ENCODE peak calls at places on chromosomes 4 and X, in nine cellular contexts. One of them, this sample, is unnamed.

GRCh38 chrX:550514-550913 is 80.1 kb upstream of the SHOX start:
- DNase-seq in HL-60: no peak
- DNase-seq in Panc1: no peak
- DNase-seq in GM12878: no peak
- DNase-seq in HCT116: no peak
- DNase-seq in SK-N-SH: no peak
- DNase-seq in HepG2: no peak
- DNase-seq in GM23338: no peak
- DNase-seq in K562: no peak
- DNase-seq in this sample: no peak

GRCh38 chr4:83320548-83320947 is 14.1 kb downstream of the HPSE start:
- DNase-seq in HL-60: peak; percentile 89
- DNase-seq in Panc1: no peak
- DNase-seq in GM12878: no peak
- DNase-seq in HCT116: no peak
- DNase-seq in SK-N-SH: no peak
- DNase-seq in HepG2: no peak
- DNase-seq in GM23338: no peak
- DNase-seq in K562: no peak
- DNase-seq in this sample: no peak

GRCh38 chr4:5710065-5710961 is 688 bp upstream of the EVC start:
- DNase-seq in HL-60: no peak
- DNase-seq in Panc1: no peak
- DNase-seq in GM12878: no peak
- DNase-seq in HCT116: no peak
- DNase-seq in SK-N-SH: peak; percentile 75
- DNase-seq in HepG2: peak; percentile 20
- DNase-seq in GM23338: peak; percentile 59
- DNase-seq in K562: no peak
- DNase-seq in this sample: peak; percentile 33

GRCh38 chr4:122577808-122578781 is 42.8 kb downstream of the IL21 start:
- DNase-seq in HL-60: peak; percentile 79
- DNase-seq in Panc1: no peak
- DNase-seq in GM12878: no peak
- DNase-seq in HCT116: peak; percentile 48
- DNase-seq in SK-N-SH: peak; percentile 50
- DNase-seq in HepG2: peak; percentile 41
- DNase-seq in GM23338: peak; percentile 76
- DNase-seq in K562: peak; percentile 63
- DNase-seq in this sample: peak; percentile 50

GRCh38 chr4:184596617-184597185 is 52.5 kb downstream of the CASP3 start:
- DNase-seq in HL-60: no peak
- DNase-seq in Panc1: no peak
- DNase-seq in GM12878: no peak
- DNase-seq in HCT116: no peak
- DNase-seq in SK-N-SH: no peak
- DNase-seq in HepG2: peak; percentile 58
- DNase-seq in GM23338: no peak
- DNase-seq in K562: peak; percentile 28
- DNase-seq in this sample: no peak

GRCh38 chrX:133297284-133297683 is 79.1 kb upstream of the TFDP3 start:
- DNase-seq in HL-60: no peak
- DNase-seq in Panc1: no peak
- DNase-seq in GM12878: no peak
- DNase-seq in HCT116: no peak
- DNase-seq in SK-N-SH: no peak
- DNase-seq in HepG2: no peak
- DNase-seq in GM23338: no peak
- DNase-seq in K562: no peak
- DNase-seq in this sample: no peak

GRCh38 chrX:25858273-25858880 is 279.8 kb upstream of the MAGEB18 start:
- DNase-seq in HL-60: no peak
- DNase-seq in Panc1: no peak
- DNase-seq in GM12878: no peak
- DNase-seq in HCT116: no peak
- DNase-seq in SK-N-SH: no peak
- DNase-seq in HepG2: no peak
- DNase-seq in GM23338: no peak
- DNase-seq in K562: no peak
- DNase-seq in this sample: no peak

GRCh38 chr4:4981427-4981826 is 37.8 kb downstream of the CYTL1 start:
- DNase-seq in HL-60: no peak
- DNase-seq in Panc1: no peak
- DNase-seq in GM12878: no peak
- DNase-seq in HCT116: no peak
- DNase-seq in SK-N-SH: no peak
- DNase-seq in HepG2: no peak
- DNase-seq in GM23338: no peak
- DNase-seq in K562: no peak
- DNase-seq in this sample: no peak

GRCh38 chrX:101759000-101759399 is 99.3 kb upstream of the ARMCX2 start:
- DNase-seq in HL-60: peak; percentile 7
- DNase-seq in Panc1: no peak
- DNase-seq in GM12878: no peak
- DNase-seq in HCT116: peak; percentile 24
- DNase-seq in SK-N-SH: peak; percentile 27
- DNase-seq in HepG2: peak; percentile 2
- DNase-seq in GM23338: peak; percentile 83
- DNase-seq in K562: peak; percentile 5
- DNase-seq in this sample: peak; percentile 1

GRCh38 chrX:43953218-43953617 is 20.0 kb downstream of the NDP start:
- DNase-seq in HL-60: no peak
- DNase-seq in Panc1: no peak
- DNase-seq in GM12878: no peak
- DNase-seq in HCT116: no peak
- DNase-seq in SK-N-SH: no peak
- DNase-seq in HepG2: no peak
- DNase-seq in GM23338: no peak
- DNase-seq in K562: no peak
- DNase-seq in this sample: no peak

GRCh38 chrX:113512700-113513395 is 672.2 kb upstream of the AMOT start:
- DNase-seq in HL-60: no peak
- DNase-seq in Panc1: peak; percentile 10
- DNase-seq in GM12878: no peak
- DNase-seq in HCT116: peak; percentile 34
- DNase-seq in SK-N-SH: no peak
- DNase-seq in HepG2: no peak
- DNase-seq in GM23338: no peak
- DNase-seq in K562: no peak
- DNase-seq in this sample: no peak

GRCh38 chr4:183807420-183808101 is 97.5 kb upstream of the STOX2 start:
- DNase-seq in HL-60: no peak
- DNase-seq in Panc1: no peak
- DNase-seq in GM12878: no peak
- DNase-seq in HCT116: no peak
- DNase-seq in SK-N-SH: no peak
- DNase-seq in HepG2: no peak
- DNase-seq in GM23338: no peak
- DNase-seq in K562: no peak
- DNase-seq in this sample: no peak

GRCh38 chr4:99305638-99306380 is 15.0 kb upstream of the ADH1A start:
- DNase-seq in HL-60: no peak
- DNase-seq in Panc1: no peak
- DNase-seq in GM12878: no peak
- DNase-seq in HCT116: no peak
- DNase-seq in SK-N-SH: no peak
- DNase-seq in HepG2: no peak
- DNase-seq in GM23338: no peak
- DNase-seq in K562: no peak
- DNase-seq in this sample: no peak

GRCh38 chr4:94339779-94340178 is 2.9 kb downstream of the HPGDS start:
- DNase-seq in HL-60: peak; percentile 58
- DNase-seq in Panc1: no peak
- DNase-seq in GM12878: no peak
- DNase-seq in HCT116: no peak
- DNase-seq in SK-N-SH: no peak
- DNase-seq in HepG2: no peak
- DNase-seq in GM23338: no peak
- DNase-seq in K562: no peak
- DNase-seq in this sample: no peak

GRCh38 chr4:78439328-78439727 is 112.2 kb upstream of the ANXA3 start:
- DNase-seq in HL-60: no peak
- DNase-seq in Panc1: no peak
- DNase-seq in GM12878: no peak
- DNase-seq in HCT116: no peak
- DNase-seq in SK-N-SH: no peak
- DNase-seq in HepG2: no peak
- DNase-seq in GM23338: no peak
- DNase-seq in K562: no peak
- DNase-seq in this sample: peak; percentile 26

GRCh38 chrX:129759576-129760061 is 20.1 kb upstream of the SASH3 start:
- DNase-seq in HL-60: peak; percentile 53
- DNase-seq in Panc1: no peak
- DNase-seq in GM12878: no peak
- DNase-seq in HCT116: no peak
- DNase-seq in SK-N-SH: no peak
- DNase-seq in HepG2: no peak
- DNase-seq in GM23338: peak; percentile 2
- DNase-seq in K562: peak; percentile 38
- DNase-seq in this sample: peak; percentile 9
- TF ChIP-seq REST in HL-60: no peak
- TF ChIP-seq REST in Panc1: no peak
- TF ChIP-seq REST in GM12878: no peak
- TF ChIP-seq REST in HCT116: no peak
- TF ChIP-seq REST in SK-N-SH: no peak
- TF ChIP-seq REST in HepG2: no peak
- TF ChIP-seq REST in GM23338: no peak
- TF ChIP-seq REST in K562: no peak
- TF ChIP-seq REST in this sample: no peak

GRCh38 chr4:3010577-3010976 is 47.2 kb downstream of the GRK4 start:
- DNase-seq in HL-60: no peak
- DNase-seq in Panc1: no peak
- DNase-seq in GM12878: no peak
- DNase-seq in HCT116: no peak
- DNase-seq in SK-N-SH: no peak
- DNase-seq in HepG2: no peak
- DNase-seq in GM23338: no peak
- DNase-seq in K562: no peak
- DNase-seq in this sample: no peak

GRCh38 chr4:3013323-3013722 is 50.0 kb downstream of the GRK4 start:
- DNase-seq in HL-60: no peak
- DNase-seq in Panc1: no peak
- DNase-seq in GM12878: no peak
- DNase-seq in HCT116: no peak
- DNase-seq in SK-N-SH: no peak
- DNase-seq in HepG2: no peak
- DNase-seq in GM23338: no peak
- DNase-seq in K562: no peak
- DNase-seq in this sample: no peak

GRCh38 chr4:3009422-3009821 is 46.1 kb downstream of the GRK4 start:
- DNase-seq in HL-60: no peak
- DNase-seq in Panc1: no peak
- DNase-seq in GM12878: no peak
- DNase-seq in HCT116: peak; percentile 15
- DNase-seq in SK-N-SH: no peak
- DNase-seq in HepG2: peak; percentile 84
- DNase-seq in GM23338: peak; percentile 68
- DNase-seq in K562: peak; percentile 38
- DNase-seq in this sample: peak; percentile 11

GRCh38 chr4:3011456-3012220 is 48.3 kb downstream of the GRK4 start:
- DNase-seq in HL-60: no peak
- DNase-seq in Panc1: no peak
- DNase-seq in GM12878: no peak
- DNase-seq in HCT116: no peak
- DNase-seq in SK-N-SH: no peak
- DNase-seq in HepG2: no peak
- DNase-seq in GM23338: no peak
- DNase-seq in K562: no peak
- DNase-seq in this sample: no peak

GRCh38 chr4:3010998-3011397 is 47.6 kb downstream of the GRK4 start:
- DNase-seq in HL-60: no peak
- DNase-seq in Panc1: peak; percentile 10
- DNase-seq in GM12878: no peak
- DNase-seq in HCT116: no peak
- DNase-seq in SK-N-SH: no peak
- DNase-seq in HepG2: no peak
- DNase-seq in GM23338: no peak
- DNase-seq in K562: no peak
- DNase-seq in this sample: no peak
- TF ChIP-seq REST in HL-60: no peak
- TF ChIP-seq REST in Panc1: no peak
- TF ChIP-seq REST in GM12878: no peak
- TF ChIP-seq REST in HCT116: no peak
- TF ChIP-seq REST in SK-N-SH: no peak
- TF ChIP-seq REST in HepG2: no peak
- TF ChIP-seq REST in GM23338: no peak
- TF ChIP-seq REST in K562: no peak
- TF ChIP-seq REST in this sample: no peak

GRCh38 chr4:186770446-186771175 is 47.0 kb upstream of the FAT1 start:
- DNase-seq in HL-60: no peak
- DNase-seq in Panc1: no peak
- DNase-seq in GM12878: no peak
- DNase-seq in HCT116: no peak
- DNase-seq in SK-N-SH: no peak
- DNase-seq in HepG2: no peak
- DNase-seq in GM23338: no peak
- DNase-seq in K562: no peak
- DNase-seq in this sample: no peak
- TF ChIP-seq REST in HL-60: no peak
- TF ChIP-seq REST in Panc1: no peak
- TF ChIP-seq REST in GM12878: no peak
- TF ChIP-seq REST in HCT116: no peak
- TF ChIP-seq REST in SK-N-SH: no peak
- TF ChIP-seq REST in HepG2: no peak
- TF ChIP-seq REST in GM23338: no peak
- TF ChIP-seq REST in K562: no peak
- TF ChIP-seq REST in this sample: no peak

GRCh38 chr4:105714932-105715331 is 6.3 kb downstream of the GSTCD start:
- DNase-seq in HL-60: peak; percentile 14
- DNase-seq in Panc1: no peak
- DNase-seq in GM12878: no peak
- DNase-seq in HCT116: no peak
- DNase-seq in SK-N-SH: no peak
- DNase-seq in HepG2: no peak
- DNase-seq in GM23338: no peak
- DNase-seq in K562: no peak
- DNase-seq in this sample: no peak

GRCh38 chr4:105719214-105719613 is 10.6 kb downstream of the GSTCD start:
- DNase-seq in HL-60: no peak
- DNase-seq in Panc1: no peak
- DNase-seq in GM12878: no peak
- DNase-seq in HCT116: no peak
- DNase-seq in SK-N-SH: no peak
- DNase-seq in HepG2: peak; percentile 44
- DNase-seq in GM23338: no peak
- DNase-seq in K562: no peak
- DNase-seq in this sample: no peak

GRCh38 chr4:105712766-105713165 is 4.2 kb downstream of the GSTCD start:
- DNase-seq in HL-60: no peak
- DNase-seq in Panc1: no peak
- DNase-seq in GM12878: no peak
- DNase-seq in HCT116: no peak
- DNase-seq in SK-N-SH: no peak
- DNase-seq in HepG2: no peak
- DNase-seq in GM23338: no peak
- DNase-seq in K562: no peak
- DNase-seq in this sample: no peak

GRCh38 chr4:105714071-105714521 is 5.5 kb downstream of the GSTCD start:
- DNase-seq in HL-60: peak; percentile 62
- DNase-seq in Panc1: no peak
- DNase-seq in GM12878: no peak
- DNase-seq in HCT116: no peak
- DNase-seq in SK-N-SH: no peak
- DNase-seq in HepG2: no peak
- DNase-seq in GM23338: no peak
- DNase-seq in K562: no peak
- DNase-seq in this sample: no peak

GRCh38 chr4:105715692-105716278 is 7.2 kb downstream of the GSTCD start:
- DNase-seq in HL-60: no peak
- DNase-seq in Panc1: no peak
- DNase-seq in GM12878: no peak
- DNase-seq in HCT116: peak; percentile 13
- DNase-seq in SK-N-SH: peak; percentile 17
- DNase-seq in HepG2: peak; percentile 28
- DNase-seq in GM23338: peak; percentile 9
- DNase-seq in K562: peak; percentile 36
- DNase-seq in this sample: peak; percentile 22
- TF ChIP-seq REST in HL-60: no peak
- TF ChIP-seq REST in Panc1: no peak
- TF ChIP-seq REST in GM12878: no peak
- TF ChIP-seq REST in HCT116: no peak
- TF ChIP-seq REST in SK-N-SH: no peak
- TF ChIP-seq REST in HepG2: no peak
- TF ChIP-seq REST in GM23338: no peak
- TF ChIP-seq REST in K562: no peak
- TF ChIP-seq REST in this sample: no peak

This sample was measured in A549.